ENCODE peak calls at places on chromosomes 6 and 20, in six cellular contexts. One of them, this sample, is unnamed. For H3K4me1, the result is how much of the 10 kb centered on the place peaks cover.

GRCh38 chr6:31042801-31043200 is 32.5 kb downstream of the MUC22 start:
- DNase-seq in fibroblast of lung: peak
- DNase-seq in uterus: peak
- DNase-seq in CD4-positive, alpha-beta memory T cell: peak
- DNase-seq in OCI-LY7: no peak
- DNase-seq in pancreas: peak
- DNase-seq in this sample: no peak

GRCh38 chr6:64736421-64736950 is 970.5 kb downstream of the EYS start:
- DNase-seq in fibroblast of lung: no peak
- DNase-seq in uterus: no peak
- DNase-seq in CD4-positive, alpha-beta memory T cell: no peak
- DNase-seq in OCI-LY7: no peak
- DNase-seq in pancreas: no peak
- DNase-seq in this sample: no peak

GRCh38 chr6:118881440-118882313 is 12.3 kb upstream of the ASF1A start:
- DNase-seq in fibroblast of lung: no peak
- DNase-seq in uterus: no peak
- DNase-seq in CD4-positive, alpha-beta memory T cell: no peak
- DNase-seq in OCI-LY7: peak
- DNase-seq in pancreas: no peak
- DNase-seq in this sample: no peak

GRCh38 chr20:1721687-1722512 is 64.3 kb upstream of the SIRPG start:
- DNase-seq in fibroblast of lung: no peak
- DNase-seq in uterus: no peak
- DNase-seq in CD4-positive, alpha-beta memory T cell: no peak
- DNase-seq in OCI-LY7: peak
- DNase-seq in pancreas: no peak
- DNase-seq in this sample: no peak

GRCh38 chr6:18386302-18386976 is 711 bp upstream of the RNF144B start:
- DNase-seq in fibroblast of lung: peak
- DNase-seq in uterus: no peak
- DNase-seq in CD4-positive, alpha-beta memory T cell: no peak
- DNase-seq in OCI-LY7: peak
- DNase-seq in pancreas: no peak
- DNase-seq in this sample: peak

GRCh38 chr6:9204171-9204570 is 768.8 kb upstream of the SLC35B3 start:
- DNase-seq in fibroblast of lung: peak
- DNase-seq in uterus: no peak
- DNase-seq in CD4-positive, alpha-beta memory T cell: no peak
- DNase-seq in OCI-LY7: no peak
- DNase-seq in pancreas: peak
- DNase-seq in this sample: no peak

GRCh38 chr6:43724914-43725642 is 37.5 kb upstream of the MRPS18A start:
- DNase-seq in fibroblast of lung: peak
- DNase-seq in uterus: peak
- DNase-seq in CD4-positive, alpha-beta memory T cell: peak
- DNase-seq in OCI-LY7: peak
- DNase-seq in pancreas: peak
- DNase-seq in this sample: peak

GRCh38 chr6:2103644-2104523 is 141.5 kb downstream of the GMDS start:
- DNase-seq in fibroblast of lung: peak
- DNase-seq in uterus: no peak
- DNase-seq in CD4-positive, alpha-beta memory T cell: peak
- DNase-seq in OCI-LY7: peak
- DNase-seq in pancreas: no peak
- DNase-seq in this sample: no peak

GRCh38 chr6:154232013-154232920 is 124.3 kb downstream of the IPCEF1 start:
- DNase-seq in fibroblast of lung: peak
- DNase-seq in uterus: no peak
- DNase-seq in CD4-positive, alpha-beta memory T cell: peak
- DNase-seq in OCI-LY7: no peak
- DNase-seq in pancreas: no peak
- DNase-seq in this sample: no peak

GRCh38 chr6:24283043-24283985 is 74.5 kb downstream of the DCDC2 start:
- DNase-seq in fibroblast of lung: peak
- DNase-seq in uterus: peak
- DNase-seq in CD4-positive, alpha-beta memory T cell: peak
- DNase-seq in OCI-LY7: peak
- DNase-seq in pancreas: peak
- DNase-seq in this sample: peak

GRCh38 chr20:14928083-14928482 is 590.7 kb upstream of the FLRT3 start:
- DNase-seq in fibroblast of lung: peak
- DNase-seq in uterus: no peak
- DNase-seq in CD4-positive, alpha-beta memory T cell: no peak
- DNase-seq in OCI-LY7: no peak
- DNase-seq in pancreas: no peak
- DNase-seq in this sample: no peak

GRCh38 chr20:39245685-39246311 is 283.7 kb downstream of the DHX35 start:
- DNase-seq in fibroblast of lung: no peak
- DNase-seq in uterus: no peak
- DNase-seq in CD4-positive, alpha-beta memory T cell: no peak
- DNase-seq in OCI-LY7: no peak
- DNase-seq in pancreas: no peak
- DNase-seq in this sample: no peak

GRCh38 chr6:52363222-52363867 is 1.4 kb downstream of the PAQR8 start:
- DNase-seq in fibroblast of lung: no peak
- DNase-seq in uterus: no peak
- DNase-seq in CD4-positive, alpha-beta memory T cell: no peak
- DNase-seq in OCI-LY7: no peak
- DNase-seq in pancreas: no peak
- DNase-seq in this sample: no peak

GRCh38 chr6:164379786-164380185 is 929.6 kb downstream of the C6orf118 start:
- DNase-seq in fibroblast of lung: peak
- DNase-seq in uterus: no peak
- DNase-seq in CD4-positive, alpha-beta memory T cell: no peak
- DNase-seq in OCI-LY7: no peak
- DNase-seq in pancreas: no peak
- DNase-seq in this sample: no peak

GRCh38 chr6:156828280-156828703 is 51.1 kb downstream of the ARID1B start:
- DNase-seq in fibroblast of lung: peak
- DNase-seq in uterus: no peak
- DNase-seq in CD4-positive, alpha-beta memory T cell: no peak
- DNase-seq in OCI-LY7: no peak
- DNase-seq in pancreas: no peak
- DNase-seq in this sample: no peak

GRCh38 chr20:46546293-46546692 is 4.2 kb downstream of the OCSTAMP start:
- DNase-seq in fibroblast of lung: no peak
- DNase-seq in uterus: no peak
- DNase-seq in CD4-positive, alpha-beta memory T cell: no peak
- DNase-seq in OCI-LY7: no peak
- DNase-seq in pancreas: no peak
- DNase-seq in this sample: no peak

GRCh38 chr6:145783796-145784195 is 30.8 kb downstream of the FBXO30 start:
- DNase-seq in fibroblast of lung: no peak
- DNase-seq in uterus: no peak
- DNase-seq in CD4-positive, alpha-beta memory T cell: no peak
- DNase-seq in OCI-LY7: peak
- DNase-seq in pancreas: no peak
- DNase-seq in this sample: no peak

GRCh38 chr6:692356-692851 is 535 bp downstream of the EXOC2 start:
- DNase-seq in fibroblast of lung: peak
- DNase-seq in uterus: peak
- DNase-seq in CD4-positive, alpha-beta memory T cell: peak
- DNase-seq in OCI-LY7: peak
- DNase-seq in pancreas: peak
- DNase-seq in this sample: no peak

DNA sequence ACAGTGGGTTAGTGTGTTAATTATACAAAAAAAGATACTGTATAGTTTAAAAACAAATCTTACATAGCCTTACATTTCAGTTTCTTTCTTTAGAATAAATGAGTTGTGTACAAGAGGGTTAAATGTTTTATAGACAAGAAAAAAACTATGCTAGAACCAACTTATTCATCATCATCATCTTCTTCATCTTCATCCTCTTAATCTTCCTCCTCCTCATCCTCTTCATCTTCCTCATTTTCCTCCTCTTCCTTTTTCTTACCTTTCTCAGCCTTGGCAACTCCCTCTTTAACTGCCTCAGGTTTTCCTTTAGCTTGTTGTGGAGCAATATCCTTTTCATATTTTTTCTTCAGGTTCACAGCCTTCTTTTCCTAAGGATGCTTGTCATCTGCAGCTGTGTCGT is 53.7 kb downstream of the RPS12 start:
- DNase-seq in fibroblast of lung: no peak
- DNase-seq in uterus: no peak
- DNase-seq in CD4-positive, alpha-beta memory T cell: no peak
- DNase-seq in OCI-LY7: no peak
- DNase-seq in pancreas: no peak
- DNase-seq in this sample: no peak
- H3K4me1 ChIP-seq in fibroblast of lung: under half
- H3K4me1 ChIP-seq in uterus: under half
- H3K4me1 ChIP-seq in CD4-positive, alpha-beta memory T cell: under half
- H3K4me1 ChIP-seq in OCI-LY7: under half
- H3K4me1 ChIP-seq in pancreas: under half
- H3K4me1 ChIP-seq in this sample: under half

GRCh38 chr20:31607640-31608255 is 2.7 kb downstream of the ID1 start:
- DNase-seq in fibroblast of lung: peak
- DNase-seq in uterus: no peak
- DNase-seq in CD4-positive, alpha-beta memory T cell: no peak
- DNase-seq in OCI-LY7: no peak
- DNase-seq in pancreas: no peak
- DNase-seq in this sample: no peak
- H3K4me1 ChIP-seq in fibroblast of lung: under half
- H3K4me1 ChIP-seq in uterus: under half
- H3K4me1 ChIP-seq in CD4-positive, alpha-beta memory T cell: under half
- H3K4me1 ChIP-seq in OCI-LY7: under half
- H3K4me1 ChIP-seq in pancreas: under half
- H3K4me1 ChIP-seq in this sample: under half

GRCh38 chr6:142853244-142854180 is 91.5 kb downstream of the HIVEP2 start:
- DNase-seq in fibroblast of lung: peak
- DNase-seq in uterus: no peak
- DNase-seq in CD4-positive, alpha-beta memory T cell: no peak
- DNase-seq in OCI-LY7: peak
- DNase-seq in pancreas: no peak
- DNase-seq in this sample: no peak
- H3K4me1 ChIP-seq in fibroblast of lung: under half
- H3K4me1 ChIP-seq in uterus: under half
- H3K4me1 ChIP-seq in CD4-positive, alpha-beta memory T cell: half or more
- H3K4me1 ChIP-seq in OCI-LY7: half or more
- H3K4me1 ChIP-seq in pancreas: under half
- H3K4me1 ChIP-seq in this sample: half or more

GRCh38 chr6:39926668-39927067 is 7.6 kb downstream of the MOCS1 start:
- DNase-seq in fibroblast of lung: no peak
- DNase-seq in uterus: no peak
- DNase-seq in CD4-positive, alpha-beta memory T cell: no peak
- DNase-seq in OCI-LY7: no peak
- DNase-seq in pancreas: no peak
- DNase-seq in this sample: no peak

GRCh38 chr6:39924283-39924682 is 10.0 kb downstream of the MOCS1 start:
- DNase-seq in fibroblast of lung: no peak
- DNase-seq in uterus: no peak
- DNase-seq in CD4-positive, alpha-beta memory T cell: no peak
- DNase-seq in OCI-LY7: no peak
- DNase-seq in pancreas: no peak
- DNase-seq in this sample: no peak

GRCh38 chr6:39925931-39926290 is 8.4 kb downstream of the MOCS1 start:
- DNase-seq in fibroblast of lung: no peak
- DNase-seq in uterus: no peak
- DNase-seq in CD4-positive, alpha-beta memory T cell: no peak
- DNase-seq in OCI-LY7: no peak
- DNase-seq in pancreas: no peak
- DNase-seq in this sample: no peak

GRCh38 chr6:39927159-39927558 is 7.1 kb downstream of the MOCS1 start:
- DNase-seq in fibroblast of lung: peak
- DNase-seq in uterus: no peak
- DNase-seq in CD4-positive, alpha-beta memory T cell: no peak
- DNase-seq in OCI-LY7: no peak
- DNase-seq in pancreas: no peak
- DNase-seq in this sample: no peak

GRCh38 chr6:39925191-39925930 is 8.9 kb downstream of the MOCS1 start:
- DNase-seq in fibroblast of lung: no peak
- DNase-seq in uterus: no peak
- DNase-seq in CD4-positive, alpha-beta memory T cell: no peak
- DNase-seq in OCI-LY7: no peak
- DNase-seq in pancreas: no peak
- DNase-seq in this sample: no peak
- H3K4me1 ChIP-seq in fibroblast of lung: under half
- H3K4me1 ChIP-seq in uterus: under half
- H3K4me1 ChIP-seq in CD4-positive, alpha-beta memory T cell: under half
- H3K4me1 ChIP-seq in OCI-LY7: under half
- H3K4me1 ChIP-seq in pancreas: under half
- H3K4me1 ChIP-seq in this sample: under half

GRCh38 chr20:51747182-51747911 is 20.8 kb downstream of the ATP9A start:
- DNase-seq in fibroblast of lung: no peak
- DNase-seq in uterus: no peak
- DNase-seq in CD4-positive, alpha-beta memory T cell: no peak
- DNase-seq in OCI-LY7: no peak
- DNase-seq in pancreas: no peak
- DNase-seq in this sample: no peak
- H3K4me1 ChIP-seq in fibroblast of lung: under half
- H3K4me1 ChIP-seq in uterus: under half
- H3K4me1 ChIP-seq in CD4-positive, alpha-beta memory T cell: under half
- H3K4me1 ChIP-seq in OCI-LY7: under half
- H3K4me1 ChIP-seq in pancreas: under half
- H3K4me1 ChIP-seq in this sample: under half